ENCODE peak calls at places on chromosomes 1 and 21, in nine cellular contexts. G, R, Y, W, J, O, E, D and A are unnamed samples. For H3K9me3 and H3K4me1, the result is how much of the 10 kb centered on the place peaks cover.

GRCh38 chr1:242432491-242433095 is 91.9 kb downstream of the PLD5 start:
- DNase-seq in G (no peak), R (no peak), Y (no peak), W (no peak), J (no peak), O (no peak), E (no peak), D (no peak), A (no peak)

GRCh38 chr1:54997711-54997986 is 1.1 kb upstream of the BSND start:
- DNase-seq in G (no peak), R (no peak), Y (no peak), W (no peak), J (no peak), O (no peak), E (no peak), D (no peak), A (no peak)

GRCh38 chr1:54971317-54971791 is 9.1 kb upstream of the TMEM61 start:
- DNase-seq in G (no peak), R (peak), Y (no peak), W (no peak), J (no peak), O (peak), E (no peak), D (no peak), A (no peak)

GRCh38 chr1:66747500-66747899 is 4.8 kb upstream of the DYNLT5 start:
- DNase-seq in G (no peak), R (no peak), Y (no peak), W (no peak), J (no peak), O (peak), E (no peak), D (no peak), A (no peak)

GRCh38 chr1:213600879-213601278 is 386.9 kb upstream of the PROX1 start:
- DNase-seq in G (no peak), R (no peak), Y (no peak), W (no peak), J (no peak), O (no peak), E (no peak), D (no peak), A (no peak)

GRCh38 chr1:117656202-117656641 is 50.4 kb downstream of the TENT5C start:
- DNase-seq in G (no peak), R (no peak), Y (no peak), W (peak), J (no peak), O (no peak), E (no peak), D (peak), A (no peak)

GRCh38 chr1:230424440-230425251 is 1.5 kb downstream of the PGBD5 start:
- DNase-seq in G (no peak), R (no peak), Y (no peak), W (peak), J (no peak), O (no peak), E (peak), D (no peak), A (no peak)

GRCh38 chr1:11059990-11060948 is at the start of gene SRM:
- DNase-seq in G (peak), R (peak), Y (peak), W (peak), J (peak), O (peak), E (peak), D (peak), A (peak)

GRCh38 chr21:36551731-36552457 is 72.0 kb upstream of the CLDN14 start:
- DNase-seq in G (no peak), R (no peak), Y (no peak), W (no peak), J (no peak), O (peak), E (no peak), D (no peak), A (no peak)

GRCh38 chr1:63779338-63779819 is 5.6 kb downstream of the ROR1 start:
- DNase-seq in G (no peak), R (no peak), Y (no peak), W (no peak), J (no peak), O (peak), E (no peak), D (no peak), A (no peak)

GRCh38 chr1:98698625-98699024 is 37.1 kb downstream of the SNX7 start:
- DNase-seq in G (no peak), R (no peak), Y (no peak), W (no peak), J (no peak), O (no peak), E (no peak), D (no peak), A (no peak)

GRCh38 chr1:36599828-36600227 is 117.1 kb upstream of the CSF3R start:
- DNase-seq in G (no peak), R (no peak), Y (no peak), W (no peak), J (no peak), O (no peak), E (no peak), D (no peak), A (no peak)

GRCh38 chr1:197399691-197400521 is 131.9 kb downstream of the CRB1 start:
- DNase-seq in G (no peak), R (peak), Y (no peak), W (no peak), J (peak), O (peak), E (peak), D (no peak), A (no peak)

GRCh38 chr1:196651637-196652215 is at the start of gene CFH:
- DNase-seq in G (no peak), R (no peak), Y (no peak), W (no peak), J (no peak), O (peak), E (no peak), D (no peak), A (no peak)

GRCh38 chr1:54955359-54955758 is 25.1 kb upstream of the TMEM61 start:
- DNase-seq in G (no peak), R (peak), Y (no peak), W (no peak), J (no peak), O (peak), E (no peak), D (no peak), A (no peak)

GRCh38 chr1:52913014-52913413 is 8.5 kb downstream of the ECHDC2 start:
- DNase-seq in G (no peak), R (no peak), Y (peak), W (no peak), J (no peak), O (no peak), E (no peak), D (no peak), A (no peak)

GRCh38 chr1:65310078-65310587 is 790 bp downstream of the DNAJC6 start:
- DNase-seq in G (no peak), R (no peak), Y (no peak), W (no peak), J (no peak), O (no peak), E (peak), D (peak), A (no peak)

GRCh38 chr21:36125513-36126121 is 9.3 kb upstream of the CBR3 start:
- DNase-seq in G (peak), R (peak), Y (peak), W (peak), J (peak), O (peak), E (peak), D (peak), A (no peak)

GRCh38 chr1:47192458-47193384 is 2.9 kb upstream of the PDZK1IP1 start:
- DNase-seq in G (peak), R (peak), Y (peak), W (peak), J (peak), O (peak), E (peak), D (peak), A (peak)

GRCh38 chr1:45326627-45327591 is at the start of gene HPDL:
- DNase-seq in G (no peak), R (no peak), Y (no peak), W (peak), J (peak), O (peak), E (peak), D (peak), A (no peak)

GRCh38 chr1:54889132-54889725 is 2.2 kb upstream of the DHCR24 start:
- DNase-seq in G (no peak), R (no peak), Y (no peak), W (no peak), J (no peak), O (no peak), E (no peak), D (no peak), A (no peak)

GRCh38 chr1:164498792-164499191 is 60.2 kb upstream of the PBX1 start:
- DNase-seq in G (no peak), R (no peak), Y (no peak), W (no peak), J (no peak), O (no peak), E (peak), D (no peak), A (no peak)

GRCh38 chr1:246281195-246281594 is 225.9 kb downstream of the SMYD3 start:
- DNase-seq in G (no peak), R (no peak), Y (no peak), W (no peak), J (no peak), O (no peak), E (no peak), D (no peak), A (no peak)

GRCh38 chr1:87279966-87280535 is 48.6 kb upstream of the LMO4 start:
- DNase-seq in G (no peak), R (no peak), Y (no peak), W (no peak), J (no peak), O (peak), E (no peak), D (no peak), A (no peak)

DNA sequence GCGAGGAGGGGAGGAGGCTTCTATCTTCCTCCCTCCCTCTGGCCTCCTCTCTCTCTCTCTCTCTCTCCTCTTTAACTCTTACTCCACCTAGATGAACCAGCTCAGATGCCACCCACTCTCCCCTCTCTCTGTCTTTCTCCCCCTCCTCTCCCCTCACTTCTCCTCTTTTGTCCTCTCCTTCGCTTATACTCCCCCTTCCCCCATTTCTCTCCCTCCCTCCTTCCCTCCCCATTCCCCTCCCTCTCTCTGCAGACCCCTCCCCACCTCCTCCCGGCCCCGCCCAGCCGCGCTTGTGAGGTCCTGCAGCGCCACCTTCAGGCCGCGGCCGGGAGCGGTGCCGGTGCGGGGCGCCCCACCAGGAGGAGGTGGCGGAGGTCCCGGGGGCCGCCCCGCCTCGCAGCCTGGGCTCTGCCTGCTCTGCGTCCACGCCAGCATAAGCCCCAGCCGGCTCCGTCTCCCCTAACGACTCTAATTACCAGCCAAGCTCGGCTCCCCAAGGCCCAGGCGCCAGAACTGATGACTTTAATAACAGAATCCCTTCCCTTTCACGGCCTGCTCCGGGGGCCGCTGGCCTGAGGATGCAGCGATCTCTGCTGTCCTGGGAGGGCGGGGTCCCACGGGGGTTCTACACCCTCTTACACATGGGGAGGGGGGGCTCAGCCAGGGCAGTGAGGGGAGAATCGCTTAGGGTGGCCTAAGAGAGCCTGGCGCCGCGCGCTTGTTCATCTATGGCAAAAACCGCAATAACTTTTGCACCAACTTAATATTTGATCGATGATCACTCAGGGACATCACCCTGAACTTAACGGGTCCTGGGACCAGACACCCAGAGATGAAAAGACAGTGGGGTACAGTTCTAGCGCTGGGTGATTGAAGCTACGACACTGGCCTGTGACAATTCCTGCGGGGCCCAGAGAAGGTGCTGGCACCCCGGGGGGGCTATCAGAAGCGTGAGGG is 637.3 kb downstream of the MATN1 start:
- DNase-seq in G (no peak), R (no peak), Y (no peak), W (peak), J (peak), O (peak), E (peak), D (peak), A (no peak)
- TF ChIP-seq CTCF in G (peak), R (peak), Y (peak), W (peak), J (peak), O (peak), E (peak), D (peak), A (peak)

DNA sequence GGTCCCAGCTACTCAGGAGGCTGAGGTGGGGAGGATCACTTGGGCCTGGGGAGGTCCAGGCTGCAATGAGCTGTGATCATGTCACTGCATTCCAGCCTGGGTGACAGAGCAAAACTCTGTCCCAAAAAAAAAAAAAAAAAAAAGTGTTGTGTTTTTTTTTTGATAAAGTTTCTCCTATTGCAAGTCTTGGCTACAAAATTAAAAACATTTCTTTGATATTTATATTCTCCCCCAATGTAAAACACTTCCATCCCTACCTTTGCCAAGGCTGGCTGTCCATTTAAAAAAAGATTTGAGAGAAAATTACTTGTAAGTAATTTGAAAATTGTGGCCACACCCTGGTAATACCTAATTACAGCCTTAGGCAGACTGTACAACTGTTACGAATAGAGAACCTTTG is 11.3 kb downstream of the ZNF436 start:
- DNase-seq in G (no peak), R (no peak), Y (no peak), W (no peak), J (no peak), O (no peak), E (no peak), D (no peak), A (no peak)
- H3K9me3 ChIP-seq in G (under half), R (under half), Y (under half), W (under half), J (under half), O (under half), E (under half), D (under half), A (under half)

GRCh38 chr1:212355230-212355969 is 59.3 kb downstream of the PACC1 start:
- DNase-seq in G (no peak), R (no peak), Y (no peak), W (no peak), J (no peak), O (peak), E (no peak), D (no peak), A (no peak)

GRCh38 chr1:212351588-212352362 is 62.9 kb downstream of the PACC1 start:
- DNase-seq in G (no peak), R (no peak), Y (no peak), W (no peak), J (no peak), O (no peak), E (no peak), D (no peak), A (no peak)

GRCh38 chr1:212354464-212354863 is 60.2 kb downstream of the PACC1 start:
- DNase-seq in G (no peak), R (no peak), Y (no peak), W (no peak), J (no peak), O (no peak), E (no peak), D (no peak), A (no peak)

GRCh38 chr1:212353181-212353580 is 61.5 kb downstream of the PACC1 start:
- DNase-seq in G (no peak), R (no peak), Y (no peak), W (no peak), J (no peak), O (no peak), E (no peak), D (no peak), A (no peak)
- H3K4me1 ChIP-seq in G (under half), R (under half), Y (under half), W (under half), J (under half), O (under half), E (under half), D (under half), A (under half)

GRCh38 chr1:174157157-174157806 is 2.0 kb upstream of the RABGAP1L start:
- DNase-seq in G (no peak), R (no peak), Y (no peak), W (no peak), J (no peak), O (no peak), E (no peak), D (no peak), A (no peak)

GRCh38 chr1:174160109-174160473 is 771 bp downstream of the RABGAP1L start:
- DNase-seq in G (peak), R (no peak), Y (peak), W (peak), J (peak), O (peak), E (peak), D (peak), A (peak)

GRCh38 chr1:174160603-174161002 is 1.3 kb downstream of the RABGAP1L start:
- DNase-seq in G (no peak), R (no peak), Y (no peak), W (no peak), J (no peak), O (no peak), E (no peak), D (no peak), A (no peak)

GRCh38 chr1:174158767-174159252 is 510 bp upstream of the RABGAP1L start:
- DNase-seq in G (no peak), R (no peak), Y (no peak), W (no peak), J (no peak), O (no peak), E (no peak), D (no peak), A (no peak)

GRCh38 chr1:174159253-174160108 is at the start of gene RABGAP1L:
- DNase-seq in G (peak), R (peak), Y (peak), W (peak), J (peak), O (peak), E (peak), D (peak), A (peak)
- TF ChIP-seq CTCF in G (no peak), R (no peak), Y (no peak), W (no peak), J (no peak), O (no peak), E (no peak), D (no peak), A (no peak)

DNA sequence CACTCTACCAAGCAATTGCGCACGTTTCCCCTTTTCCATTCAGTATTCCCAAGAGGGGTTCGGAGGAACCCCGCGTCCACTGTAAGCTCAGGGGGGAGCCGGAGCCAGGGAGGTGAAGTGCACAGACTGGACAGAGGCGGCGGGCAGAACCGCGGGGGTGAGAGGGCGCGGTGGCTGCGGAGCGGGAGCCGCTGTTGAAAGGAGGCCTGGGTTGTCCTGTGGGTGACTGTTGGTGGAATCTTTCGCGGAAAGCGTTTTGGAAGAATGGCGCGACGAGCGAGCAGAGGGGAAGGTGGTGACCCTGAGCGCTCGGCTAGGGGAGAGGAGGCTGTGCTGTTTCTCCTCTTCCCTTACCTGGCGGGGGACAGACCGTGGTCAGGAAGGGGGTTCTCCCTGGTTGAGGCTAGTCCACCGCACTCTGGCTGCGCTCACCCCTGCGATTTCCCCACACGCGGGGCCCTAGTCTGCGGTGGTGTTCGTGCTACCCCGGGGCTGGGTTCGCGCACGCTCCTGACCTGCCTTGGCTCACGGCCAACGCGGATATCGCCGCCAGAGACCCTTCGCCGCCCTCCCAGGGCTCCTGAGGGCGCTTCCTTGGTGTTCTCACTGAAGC is 92.8 kb downstream of the PRKAB2 start:
- DNase-seq in G (no peak), R (no peak), Y (no peak), W (no peak), J (peak), O (no peak), E (no peak), D (no peak), A (no peak)
- H3K9me3 ChIP-seq in G (under half), R (under half), Y (under half), W (under half), J (under half), O (under half), E (under half), D (under half), A (under half)

GRCh38 chr1:225654277-225654597 is 1.3 kb upstream of the ENAH start:
- DNase-seq in G (no peak), R (no peak), Y (no peak), W (no peak), J (no peak), O (no peak), E (no peak), D (no peak), A (no peak)
- H3K4me1 ChIP-seq in G (under half), R (half or more), Y (under half), W (under half), J (under half), O (under half), E (under half), D (under half), A (under half)

GRCh38 chr1:15826810-15827507 is 19.5 kb upstream of the UQCRHL start:
- DNase-seq in G (no peak), R (peak), Y (no peak), W (no peak), J (no peak), O (no peak), E (no peak), D (no peak), A (no peak)

GRCh38 chr1:15833842-15834405 is 13.6 kb upstream of the SPEN start:
- DNase-seq in G (no peak), R (no peak), Y (no peak), W (no peak), J (no peak), O (no peak), E (no peak), D (no peak), A (no peak)

GRCh38 chr1:15834406-15835204 is 12.9 kb upstream of the SPEN start:
- DNase-seq in G (peak), R (peak), Y (peak), W (peak), J (peak), O (peak), E (peak), D (peak), A (peak)

GRCh38 chr1:15833069-15833679 is 14.3 kb upstream of the SPEN start:
- DNase-seq in G (no peak), R (peak), Y (peak), W (peak), J (no peak), O (no peak), E (no peak), D (peak), A (peak)

DNA sequence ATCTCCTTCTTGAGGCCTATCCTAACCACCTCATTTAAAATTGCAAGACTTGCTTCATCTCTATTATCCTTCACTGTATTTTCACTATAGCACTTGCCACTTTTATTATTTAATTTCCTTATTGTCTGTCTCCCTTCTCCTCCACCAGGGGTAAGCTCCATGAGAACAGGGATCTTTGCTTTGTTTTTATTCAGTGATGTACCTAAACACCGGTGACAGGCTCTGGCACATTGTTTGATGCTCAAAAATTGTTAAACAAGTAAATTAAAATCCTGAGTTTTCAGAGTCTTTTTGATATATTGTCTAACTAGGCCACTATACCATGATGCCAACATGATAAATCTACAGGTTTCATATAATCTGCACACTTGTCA is 17.2 kb upstream of the SPEN start:
- DNase-seq in G (no peak), R (no peak), Y (no peak), W (no peak), J (no peak), O (no peak), E (no peak), D (no peak), A (no peak)
- TF ChIP-seq CTCF in G (no peak), R (no peak), Y (no peak), W (no peak), J (no peak), O (no peak), E (peak), D (no peak), A (no peak)

GRCh38 chr1:241271427-241271826 is 85.6 kb downstream of the RGS7 start:
- DNase-seq in G (no peak), R (no peak), Y (no peak), W (peak), J (no peak), O (no peak), E (no peak), D (peak), A (no peak)
- H3K9me3 ChIP-seq in G (under half), R (under half), Y (under half), W (under half), J (under half), O (under half), E (under half), D (under half), A (under half)

GRCh38 chr1:150009604-150010387 is 730 bp downstream of the OTUD7B start:
- DNase-seq in G (no peak), R (peak), Y (peak), W (peak), J (peak), O (peak), E (peak), D (peak), A (peak)
- H3K4me1 ChIP-seq in G (half or more), R (half or more), Y (under half), W (under half), J (under half), O (under half), E (under half), D (under half), A (under half)